ENCODE peak calls at places on chromosomes 4 and X, in nine cellular contexts. C is thyroid gland; I is NCI-H1092 treated with DMSO at 0.1 percent for 48 hours; H is caudate nucleus; E is pancreas; K is amniotic stem cell; Z is CD4-positive, CD25-positive, alpha-beta regulatory T cell; P is NCI-H1930; M is Ammon's horn. G is an unnamed sample.

GRCh38 chr4:6523251-6523650 is 50.8 kb upstream of the PPP2R2C start:
- DNase-seq in H (no peak), C (no peak), E (no peak), Z (no peak), M (no peak), K (no peak), P (no peak), I (no peak), G (no peak)

GRCh38 chr4:137131201-137131600 is 401.1 kb downstream of the PCDH18 start:
- DNase-seq in P (no peak), I (no peak), C (no peak), H (no peak), K (no peak), Z (no peak), E (no peak), M (no peak), G (no peak)

GRCh38 chrX:136710324-136710951 is 62.5 kb downstream of the CD40LG start:
- DNase-seq in H (no peak), E (no peak), I (no peak), M (no peak), Z (no peak), K (no peak), C (no peak), P (no peak), G (no peak)

GRCh38 chr4:118760493-118760892 is 75.3 kb downstream of the METTL14 start:
- DNase-seq in C (no peak), Z (no peak), M (no peak), E (no peak), K (no peak), I (no peak), P (no peak), H (no peak), G (no peak)

GRCh38 chr4:142846729-142847606 is 867 bp upstream of the INPP4B start:
- DNase-seq in K (no peak), H (peak; percentile 8), E (peak; percentile 74), P (peak; percentile 47), M (peak; percentile 29), Z (peak; percentile 81), I (peak; percentile 18), C (peak; percentile 60), G (no peak)

GRCh38 chrX:101550362-101550761 is at the start of gene ARMCX1:
- DNase-seq in M (peak; percentile 85), I (peak; percentile 23), K (peak; percentile 5), Z (peak; percentile 26), P (no peak), H (peak; percentile 20), E (peak; percentile 73), C (peak; percentile 63), G (peak; percentile 54)

GRCh38 chr4:3767569-3768288 is 1.5 kb downstream of the ADRA2C start:
- DNase-seq in C (peak; percentile 25), M (no peak), P (peak; percentile 60), K (no peak), I (peak; percentile 35), Z (peak; percentile 46), E (peak; percentile 67), H (no peak), G (no peak)

GRCh38 chr4:8853249-8853648 is 18.4 kb downstream of the HMX1 start:
- DNase-seq in H (no peak), M (no peak), E (no peak), C (no peak), K (no peak), P (no peak), I (no peak), Z (no peak), G (no peak)

GRCh38 chr4:76562161-76562560 is 127.1 kb downstream of the SHROOM3 start:
- DNase-seq in P (no peak), C (no peak), I (no peak), M (no peak), K (peak; percentile 32), H (no peak), E (no peak), Z (no peak), G (no peak)

GRCh38 chr4:24754586-24754985 is 40.8 kb upstream of the SOD3 start:
- DNase-seq in E (no peak), P (no peak), I (no peak), M (no peak), C (no peak), Z (no peak), K (no peak), H (no peak), G (no peak)

GRCh38 chr4:152193059-152193458 is 342.8 kb downstream of the FBXW7 start:
- DNase-seq in M (no peak), E (no peak), Z (no peak), I (no peak), K (peak; percentile 8), H (no peak), C (no peak), P (no peak), G (no peak)

GRCh38 chr4:124631760-124632159 is 80.8 kb downstream of the ANKRD50 start:
- DNase-seq in C (peak; percentile 73), M (no peak), I (no peak), H (no peak), K (peak; percentile 96), E (no peak), Z (no peak), P (no peak), G (no peak)

GRCh38 chrX:35919536-35920309 is at the start of gene CFAP47:
- DNase-seq in I (peak; percentile 7), M (peak; percentile 59), C (peak; percentile 68), Z (no peak), E (peak; percentile 70), P (peak; percentile 0), K (no peak), H (peak; percentile 0), G (peak; percentile 86)

GRCh38 chrX:48475774-48476577 is at the start of gene FTSJ1:
- DNase-seq in K (peak; percentile 62), C (peak; percentile 87), E (peak; percentile 93), P (peak; percentile 79), I (peak; percentile 89), Z (peak; percentile 95), H (peak; percentile 73), M (peak; percentile 95), G (peak; percentile 89)

GRCh38 chr4:41853973-41854372 is 81.3 kb upstream of the TMEM33 start:
- DNase-seq in C (no peak), E (no peak), K (no peak), Z (no peak), I (no peak), M (no peak), P (no peak), H (no peak), G (no peak)

GRCh38 chrX:140744085-140744484 is 34.5 kb downstream of the LINC00632 start:
- DNase-seq in I (no peak), M (no peak), Z (peak; percentile 3), H (no peak), P (no peak), C (no peak), E (no peak), K (no peak), G (no peak)

GRCh38 chr4:138410266-138410665 is 168.1 kb upstream of the SLC7A11 start:
- DNase-seq in P (no peak), C (peak; percentile 71), M (peak; percentile 16), H (no peak), K (no peak), E (no peak), I (peak; percentile 10), Z (no peak), G (no peak)